ENCODE peak calls at places on chromosomes 2 and 18, in eight cellular contexts. B is AG10803; M is activated CD4-positive, alpha-beta T cell treated with anti-CD3 and anti-CD28 coated beads, Interleukin-2, amount 50 U/mL, for 4 hours; G is NCI-H748 treated with DMSO at 0.1 percent for 48 hours; N is SHP77; Y is activated T-cell treated with anti-CD3 and anti-CD28 coated beads for 48 hours; F is upper lobe of right lung; X is NCI-H1092. I is an unnamed sample.

GRCh38 chr2:190537765-190538164 is 3.2 kb upstream of the NEMP2 start:
- DNase-seq in N (no peak), M (no peak), X (no peak), B (peak), Y (no peak), G (no peak), F (no peak), I (no peak)

GRCh38 chr2:29053680-29054400 is 20.5 kb downstream of the PCARE start:
- DNase-seq in B (no peak), Y (no peak), G (no peak), F (no peak), N (no peak), M (no peak), X (no peak), I (no peak)

GRCh38 chr2:40364143-40364903 is 87.6 kb downstream of the SLC8A1 start:
- DNase-seq in X (no peak), F (no peak), G (no peak), M (no peak), N (no peak), Y (no peak), B (peak), I (no peak)

GRCh38 chr2:127531133-127531709 is 4.3 kb upstream of the MYO7B start:
- DNase-seq in G (no peak), B (peak), Y (no peak), N (no peak), M (no peak), F (no peak), X (no peak), I (no peak)

GRCh38 chr2:240818543-240819403 is 1.2 kb downstream of the KIF1A start:
- DNase-seq in G (peak), X (no peak), F (no peak), B (no peak), N (peak), M (no peak), Y (no peak), I (no peak)

GRCh38 chr2:200320991-200321390 is 14.5 kb downstream of the SPATS2L start:
- DNase-seq in X (no peak), Y (no peak), B (no peak), G (no peak), N (no peak), F (no peak), M (no peak), I (no peak)

GRCh38 chr2:16201876-16202642 is 261.7 kb downstream of the MYCN start:
- DNase-seq in G (no peak), B (no peak), Y (no peak), X (no peak), N (peak), F (no peak), M (no peak), I (no peak)

GRCh38 chr2:206230060-206230890 is 44.2 kb upstream of the ZDBF2 start:
- DNase-seq in N (no peak), Y (no peak), F (no peak), B (peak), X (no peak), G (peak), M (no peak), I (no peak)

GRCh38 chr2:211181626-211182025 is 625.2 kb downstream of the CPS1 start:
- DNase-seq in N (no peak), Y (no peak), G (no peak), F (peak), M (no peak), B (no peak), X (no peak), I (no peak)

GRCh38 chr2:201913197-201913596 is 106.9 kb downstream of the CDK15 start:
- DNase-seq in B (no peak), X (no peak), G (peak), N (no peak), Y (no peak), M (no peak), F (no peak), I (no peak)

GRCh38 chr2:132559326-132559725 is 110.7 kb downstream of the LYPD1 start:
- DNase-seq in F (no peak), B (no peak), Y (no peak), X (no peak), G (no peak), N (no peak), M (no peak), I (no peak)

GRCh38 chr2:229734410-229734809 is 20.1 kb upstream of the DNER start:
- DNase-seq in M (no peak), N (no peak), G (no peak), F (no peak), X (no peak), B (no peak), Y (no peak), I (no peak)

GRCh38 chr2:12807907-12808810 is 91.4 kb downstream of the TRIB2 start:
- DNase-seq in M (no peak), X (no peak), N (no peak), F (no peak), G (no peak), Y (no peak), B (peak), I (peak)

GRCh38 chr2:239208470-239209180 is 192.2 kb downstream of the HDAC4 start:
- DNase-seq in B (no peak), Y (no peak), G (no peak), F (no peak), X (peak), N (peak), M (no peak), I (no peak)

GRCh38 chr2:10172033-10172865 is 49.7 kb downstream of the RRM2 start:
- DNase-seq in M (no peak), X (no peak), B (no peak), Y (no peak), G (no peak), F (no peak), N (no peak), I (no peak)

GRCh38 chr2:238974061-238974460 is 126.2 kb downstream of the TWIST2 start:
- DNase-seq in X (no peak), B (peak), F (no peak), M (no peak), Y (no peak), N (no peak), G (no peak), I (no peak)

GRCh38 chr18:13585379-13586153 is 140.8 kb downstream of the FAM210A start:
- DNase-seq in N (no peak), G (no peak), F (no peak), Y (no peak), X (no peak), B (no peak), M (no peak), I (no peak)

GRCh38 chr2:100253786-100254185 is 68.5 kb downstream of the LONRF2 start:
- DNase-seq in B (no peak), X (no peak), G (no peak), N (no peak), M (no peak), Y (no peak), F (no peak), I (no peak)

GRCh38 chr2:25951071-25951547 is 31.2 kb downstream of the KIF3C start:
- DNase-seq in F (peak), M (peak), N (peak), X (peak), G (peak), Y (peak), B (peak), I (peak)

GRCh38 chr18:477565-477964 is 22.9 kb downstream of the COLEC12 start:
- DNase-seq in G (no peak), M (no peak), X (no peak), B (no peak), Y (no peak), N (no peak), F (no peak), I (no peak)

GRCh38 chr18:35730738-35731370 is 149.3 kb downstream of the GALNT1 start:
- DNase-seq in B (no peak), N (peak), M (no peak), G (no peak), X (no peak), Y (no peak), F (no peak), I (no peak)

GRCh38 chr2:27729198-27729597 is 42.3 kb upstream of the MRPL33 start:
- DNase-seq in N (no peak), F (no peak), M (no peak), G (no peak), Y (no peak), B (no peak), X (no peak), I (no peak)

GRCh38 chr2:223784221-223784772 is 53.1 kb downstream of the AP1S3 start:
- DNase-seq in M (no peak), F (no peak), G (no peak), B (no peak), Y (no peak), X (no peak), N (no peak), I (no peak)

GRCh38 chr2:161039071-161039470 is 121.2 kb upstream of the TANK start:
- DNase-seq in Y (no peak), X (no peak), G (no peak), B (no peak), F (no peak), N (no peak), M (no peak), I (no peak)

I was measured in left cardiac atrium.